ENCODE peak calls at places on chromosomes 1 and 21, in four cellular contexts. B is aorta, Q is Panc1, C is HuH-7.5. N is an unnamed sample.

GRCh38 chr1:111202707-111203623 is 2.5 kb upstream of the DENND2D start:
- DNase-seq in B (no peak), Q (no peak), C (no peak), N (no peak)

GRCh38 chr1:156750191-156750931 is 1.1 kb downstream of the HDGF start:
- DNase-seq in B (no peak), Q (no peak), C (no peak), N (no peak)

GRCh38 chr1:37514350-37515184 is at the start of gene MEAF6:
- DNase-seq in B (peak), Q (no peak), C (peak), N (peak)

GRCh38 chr1:180246579-180246978 is 16.5 kb downstream of the LHX4 start:
- DNase-seq in B (no peak), Q (no peak), C (no peak), N (no peak)

GRCh38 chr1:34263411-34263810 is 86.7 kb downstream of the C1orf94 start:
- DNase-seq in B (no peak), Q (no peak), C (no peak), N (no peak)

GRCh38 chr1:154590756-154591155 is 17.2 kb downstream of the ADAR start:
- DNase-seq in B (no peak), Q (no peak), C (no peak), N (no peak)

GRCh38 chr1:211476200-211476849 is 15.6 kb downstream of the RD3 start:
- DNase-seq in B (peak), Q (peak), C (peak), N (peak)

GRCh38 chr1:19372602-19373001 is 60.5 kb downstream of the SLC66A1 start:
- DNase-seq in B (no peak), Q (no peak), C (no peak), N (no peak)

GRCh38 chr1:230708631-230709580 is 5.0 kb downstream of the AGT start:
- DNase-seq in B (no peak), Q (no peak), C (peak), N (no peak)

GRCh38 chr1:221435510-221435909 is 306.4 kb downstream of the DUSP10 start:
- DNase-seq in B (no peak), Q (no peak), C (no peak), N (no peak)

GRCh38 chr1:244011796-244012195 is 39.3 kb upstream of the ZBTB18 start:
- DNase-seq in B (no peak), Q (no peak), C (no peak), N (no peak)

GRCh38 chr1:12636098-12636950 is 7.6 kb upstream of the AADACL4 start:
- DNase-seq in B (peak), Q (no peak), C (no peak), N (no peak)

GRCh38 chr1:240562111-240562590 is 49.8 kb downstream of the GREM2 start:
- DNase-seq in B (no peak), Q (no peak), C (no peak), N (no peak)

GRCh38 chr1:154221815-154222081 is 993 bp downstream of the UBAP2L start:
- DNase-seq in B (no peak), Q (no peak), C (no peak), N (no peak)

GRCh38 chr21:25689226-25689625 is 45.5 kb downstream of the ATP5PF start:
- DNase-seq in B (no peak), Q (no peak), C (no peak), N (no peak)

GRCh38 chr1:27561126-27561899 is 42.6 kb downstream of the AHDC1 start:
- DNase-seq in B (no peak), Q (no peak), C (no peak), N (peak)

GRCh38 chr1:238752332-238752731 is 634.0 kb upstream of the CHRM3 start:
- DNase-seq in B (no peak), Q (no peak), C (no peak), N (no peak)

N was measured in sigmoid colon.